ENCODE peak calls at places on chromosomes 2 and 18, in four cellular contexts. U is WERI-Rb-1, A is A172, F is cardiac muscle cell. S is an unnamed sample.

GRCh38 chr2:98160574-98160973 is 73.6 kb downstream of the VWA3B start:
- DNase-seq in U (no peak), A (no peak), F (peak), S (no peak)

GRCh38 chr2:20525041-20526035 is 78.5 kb downstream of the RHOB start:
- DNase-seq in U (no peak), A (peak), F (no peak), S (no peak)

GRCh38 chr2:109422758-109423500 is 190.8 kb downstream of the SEPTIN10 start:
- DNase-seq in U (no peak), A (no peak), F (no peak), S (no peak)

GRCh38 chr2:209642146-209642815 is 129.4 kb upstream of the UNC80 start:
- DNase-seq in U (no peak), A (no peak), F (no peak), S (no peak)

GRCh38 chr2:144071461-144071860 is 448.5 kb downstream of the ZEB2 start:
- DNase-seq in U (no peak), A (no peak), F (no peak), S (no peak)

GRCh38 chr2:1603059-1603458 is 141.3 kb downstream of the PXDN start:
- DNase-seq in U (no peak), A (no peak), F (no peak), S (no peak)

GRCh38 chr2:238104521-238105311 is 4.6 kb downstream of the ESPNL start:
- DNase-seq in U (no peak), A (no peak), F (no peak), S (no peak)

GRCh38 chr2:219607931-219608330 is 10.3 kb downstream of the STK11IP start:
- DNase-seq in U (no peak), A (no peak), F (no peak), S (no peak)

GRCh38 chr2:27042159-27042661 is 9.3 kb upstream of the AGBL5 start:
- DNase-seq in U (no peak), A (no peak), F (no peak), S (no peak)

GRCh38 chr18:35646449-35646848 is 64.9 kb downstream of the GALNT1 start:
- DNase-seq in U (no peak), A (no peak), F (no peak), S (no peak)

GRCh38 chr2:218017211-218018053 is 14.6 kb upstream of the TNS1 start:
- DNase-seq in U (no peak), A (no peak), F (no peak), S (no peak)

S was measured in colonic mucosa.